ENCODE peak calls at places on chromosome 10, in seven cellular contexts. U is psoas muscle, P is IMR-90, B is BJ, D is tibial artery, C is upper lobe of left lung, W is aorta. F is an unnamed sample.

GRCh38 chr10:26391701-26392695 is 46.1 kb upstream of the APBB1IP start:
- DNase-seq in U (no peak), P (no peak), B (no peak), D (no peak), C (peak), W (no peak), F (peak)

GRCh38 chr10:241451-241850 is 106.2 kb downstream of the ZMYND11 start:
- DNase-seq in U (no peak), P (no peak), B (no peak), D (no peak), C (no peak), W (no peak), F (no peak)

GRCh38 chr10:122362621-122363020 is 11.9 kb upstream of the PLEKHA1 start:
- DNase-seq in U (no peak), P (no peak), B (no peak), D (no peak), C (no peak), W (no peak), F (no peak)

GRCh38 chr10:63266337-63267327 is 133.5 kb downstream of the NRBF2 start:
- DNase-seq in U (no peak), P (no peak), B (no peak), D (no peak), C (no peak), W (no peak), F (no peak)

GRCh38 chr10:100370561-100370975 is 23.5 kb downstream of the SCD start:
- DNase-seq in U (no peak), P (peak), B (no peak), D (no peak), C (peak), W (no peak), F (no peak)

GRCh38 chr10:71072146-71072819 is 140.1 kb upstream of the UNC5B start:
- DNase-seq in U (no peak), P (no peak), B (no peak), D (peak), C (no peak), W (peak), F (peak)

GRCh38 chr10:132859084-132859855 is 73.3 kb upstream of the NKX6-2 start:
- DNase-seq in U (no peak), P (no peak), B (no peak), D (no peak), C (peak), W (peak), F (peak)

GRCh38 chr10:9254353-9254752 is 1199.9 kb downstream of the GATA3 start:
- DNase-seq in U (no peak), P (peak), B (peak), D (no peak), C (no peak), W (no peak), F (no peak)

GRCh38 chr10:115875172-115875571 is 397.8 kb downstream of the GFRA1 start:
- DNase-seq in U (no peak), P (no peak), B (no peak), D (no peak), C (no peak), W (no peak), F (no peak)

GRCh38 chr10:43260911-43261577 is 5.8 kb downstream of the RASGEF1A start:
- DNase-seq in U (no peak), P (no peak), B (no peak), D (no peak), C (no peak), W (peak), F (peak)
- H3K4me3 ChIP-seq in U (no peak), P (no peak), B (no peak), D (no peak), C (no peak), W (no peak), F (no peak)

GRCh38 chr10:3879073-3879472 is 94.1 kb upstream of the KLF6 start:
- DNase-seq in U (no peak), P (no peak), B (no peak), D (no peak), C (no peak), W (no peak), F (no peak)

GRCh38 chr10:3875842-3876235 is 90.8 kb upstream of the KLF6 start:
- DNase-seq in U (no peak), P (no peak), B (no peak), D (no peak), C (no peak), W (no peak), F (no peak)

GRCh38 chr10:3874988-3875841 is 90.2 kb upstream of the KLF6 start:
- DNase-seq in U (no peak), P (no peak), B (no peak), D (no peak), C (peak), W (no peak), F (no peak)

GRCh38 chr10:3877092-3878000 is 92.3 kb upstream of the KLF6 start:
- DNase-seq in U (no peak), P (no peak), B (no peak), D (no peak), C (no peak), W (no peak), F (no peak)

GRCh38 chr10:3876563-3876962 is 91.6 kb upstream of the KLF6 start:
- DNase-seq in U (no peak), P (no peak), B (no peak), D (no peak), C (no peak), W (no peak), F (no peak)
- H3K4me3 ChIP-seq in U (no peak), P (no peak), B (no peak), D (no peak), C (no peak), W (no peak), F (no peak)

GRCh38 chr10:50658165-50658564 is 34.4 kb upstream of the SGMS1 start:
- DNase-seq in U (no peak), P (no peak), B (no peak), D (no peak), C (no peak), W (no peak), F (no peak)
- H3K4me3 ChIP-seq in U (no peak), P (no peak), B (no peak), D (no peak), C (no peak), W (no peak), F (no peak)

GRCh38 chr10:124619802-124620490 is 124.2 kb downstream of the FAM53B start:
- DNase-seq in U (no peak), P (no peak), B (no peak), D (no peak), C (no peak), W (no peak), F (no peak)

GRCh38 chr10:124616040-124616835 is 127.9 kb downstream of the FAM53B start:
- DNase-seq in U (no peak), P (no peak), B (no peak), D (no peak), C (no peak), W (no peak), F (no peak)

GRCh38 chr10:124616836-124617130 is 127.4 kb downstream of the FAM53B start:
- DNase-seq in U (no peak), P (no peak), B (no peak), D (no peak), C (no peak), W (no peak), F (no peak)

GRCh38 chr10:124619195-124619594 is 125.0 kb downstream of the FAM53B start:
- DNase-seq in U (no peak), P (peak), B (no peak), D (no peak), C (peak), W (no peak), F (no peak)

DNA sequence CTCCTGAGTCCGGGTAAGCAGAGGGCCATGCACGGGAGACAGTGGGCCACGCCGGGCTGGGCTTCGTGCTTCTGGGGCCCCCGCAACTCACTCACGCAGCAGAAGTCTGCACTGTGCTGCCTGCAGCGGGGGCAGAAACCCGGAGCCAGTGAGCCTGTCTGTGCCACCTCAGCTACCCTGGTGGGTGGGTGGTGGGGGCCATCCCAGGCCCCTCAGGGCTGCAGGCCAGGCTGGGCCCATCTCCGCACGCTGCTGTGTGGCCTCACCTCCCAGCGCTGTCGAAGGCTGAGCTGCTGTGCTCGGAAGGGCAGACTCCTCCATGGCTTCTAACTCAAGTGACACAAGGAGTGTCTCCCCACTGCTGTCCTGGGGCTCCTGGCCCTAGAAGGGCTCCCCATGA is 125.5 kb downstream of the FAM53B start:
- DNase-seq in U (no peak), P (no peak), B (no peak), D (no peak), C (no peak), W (no peak), F (no peak)
- H3K4me3 ChIP-seq in U (no peak), P (no peak), B (no peak), D (no peak), C (no peak), W (no peak), F (no peak)

DNA sequence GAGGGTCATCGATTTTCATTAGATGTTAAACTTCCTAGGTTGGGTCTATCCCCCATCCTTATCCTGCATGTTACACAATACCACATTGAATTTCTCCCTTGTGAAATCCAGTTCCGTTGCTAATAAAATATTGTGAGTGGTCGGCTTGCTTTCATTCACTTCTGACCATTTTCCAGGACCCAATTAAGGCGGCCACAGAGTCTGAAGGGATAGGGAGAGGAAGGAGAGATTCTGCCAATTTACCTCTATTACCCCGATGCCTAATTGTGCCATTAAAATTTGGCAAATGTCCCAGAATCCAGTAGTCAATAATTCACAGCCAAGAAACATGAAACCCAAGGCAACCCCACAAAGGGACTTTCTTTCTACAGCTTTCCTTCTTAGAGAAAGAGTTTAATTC is 129.9 kb downstream of the IPMK start:
- DNase-seq in U (no peak), P (no peak), B (no peak), D (no peak), C (no peak), W (no peak), F (no peak)
- H3K4me3 ChIP-seq in U (no peak), P (no peak), B (no peak), D (no peak), C (no peak), W (no peak), F (no peak)

F was measured in spleen.